ENCODE peak calls at places on chromosomes 7 and 10, in five cellular contexts. O is HepG2, W is HCT116, R is K562, E is GM12878. D is an unnamed sample.

GRCh38 chr10:98309366-98310355 is 41.7 kb upstream of the LOXL4 start:
- DNase-seq in O (peak), W (peak), E (no peak), R (peak), D (peak)

GRCh38 chr10:34124522-34125035 is 690.5 kb downstream of the PARD3 start:
- DNase-seq in E (no peak), W (peak), R (no peak), O (peak), D (no peak)

GRCh38 chr7:2082357-2083038 is 150.2 kb downstream of the MAD1L1 start:
- DNase-seq in E (no peak), O (no peak), R (no peak), W (no peak), D (peak)

GRCh38 chr7:87960244-87960643 is 26.2 kb downstream of the ADAM22 start:
- DNase-seq in W (no peak), R (no peak), O (no peak), E (no peak), D (no peak)

GRCh38 chr7:36633377-36633776 is 90.9 kb downstream of the AOAH start:
- DNase-seq in W (no peak), E (no peak), R (no peak), O (no peak), D (no peak)

GRCh38 chr10:119496282-119496681 is 46.2 kb downstream of the RGS10 start:
- DNase-seq in O (peak), W (no peak), R (no peak), E (no peak), D (no peak)

GRCh38 chr7:100353685-100354330 is 4.1 kb upstream of the PILRB start:
- DNase-seq in E (no peak), R (no peak), O (no peak), W (no peak), D (no peak)

GRCh38 chr7:35355911-35356310 is 102.0 kb upstream of the TBX20 start:
- DNase-seq in R (no peak), W (no peak), E (no peak), O (no peak), D (no peak)

GRCh38 chr10:17232276-17232987 is 4.4 kb downstream of the VIM start:
- DNase-seq in W (no peak), E (peak), O (no peak), R (no peak), D (no peak)
- TF ChIP-seq ZBTB33 in W (no peak), E (no peak), O (no peak), R (no peak), D (no peak)

GRCh38 chr7:104136561-104136960 is 71.3 kb downstream of the ORC5 start:
- DNase-seq in W (no peak), R (no peak), O (no peak), E (no peak), D (no peak)

GRCh38 chr7:104135760-104136558 is 71.9 kb downstream of the ORC5 start:
- DNase-seq in R (no peak), E (no peak), O (no peak), W (no peak), D (no peak)

GRCh38 chr7:104136981-104137380 is 70.8 kb downstream of the ORC5 start:
- DNase-seq in O (no peak), E (no peak), R (no peak), W (no peak), D (no peak)

GRCh38 chr7:104137971-104138370 is 69.8 kb downstream of the ORC5 start:
- DNase-seq in E (no peak), R (no peak), O (no peak), W (no peak), D (no peak)

DNA sequence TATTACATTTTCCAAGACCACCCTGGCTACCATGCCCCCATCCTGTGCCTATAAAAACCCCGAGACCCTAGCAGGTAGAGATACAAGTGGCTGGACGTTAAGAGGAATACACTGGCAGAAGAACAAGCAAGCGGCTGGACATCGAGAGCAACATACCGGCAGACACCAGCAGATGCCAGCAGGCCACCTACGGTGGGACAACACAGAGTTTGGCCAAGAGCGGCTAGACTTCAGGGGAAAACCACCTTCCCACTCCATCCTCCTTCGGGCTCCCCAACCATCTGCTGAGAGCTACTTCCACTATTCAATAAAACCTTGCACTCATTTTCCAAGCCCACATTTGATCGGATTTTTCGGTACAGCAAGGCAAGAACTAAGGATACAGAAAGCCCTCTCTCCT is 70.3 kb downstream of the ORC5 start:
- DNase-seq in R (no peak), W (no peak), E (no peak), O (no peak), D (no peak)
- TF ChIP-seq YY1 in R (no peak), W (no peak), E (no peak), O (no peak), D (no peak)

GRCh38 chr7:27184342-27185012 is 555 bp downstream of the HOXA11 start:
- DNase-seq in W (no peak), E (no peak), O (no peak), R (no peak), D (peak)
- TF ChIP-seq POLR2AphosphoS5 in W (no peak), E (no peak), O (no peak), R (no peak), D (no peak)

GRCh38 chr7:29853775-29854174 is 47.5 kb downstream of the WIPF3 start:
- DNase-seq in R (no peak), O (no peak), E (no peak), W (no peak), D (no peak)
- TF ChIP-seq ZBTB33 in R (no peak), O (no peak), E (no peak), W (no peak), D (no peak)

GRCh38 chr7:23357190-23358093 is 58.3 kb downstream of the MALSU1 start:
- DNase-seq in W (peak), R (peak), O (peak), E (no peak), D (no peak)
- TF ChIP-seq YY1 in W (no peak), R (no peak), O (no peak), E (no peak), D (no peak)

D was measured in SK-N-SH.